ENCODE peak calls at places on chromosomes 1 and 21, in ten cellular contexts. V is SJSA1, L is fibroblast of lung, C is left lung, K is ovary, D is tibial nerve, O is mucosa of descending colon, G is GM23338, P is fibroblast of the aortic adventitia, S is IMR-90. Q is an unnamed sample.

GRCh38 chr21:38289697-38290096 is 32.9 kb downstream of the KCNJ15 start:
- DNase-seq in V (peak), L (peak), C (peak), K (no peak), D (peak), O (no peak), G (no peak), P (peak), S (peak), Q (no peak)

GRCh38 chr1:91871994-91872393 is 14.0 kb downstream of the TGFBR3 start:
- DNase-seq in V (no peak), L (peak), C (no peak), K (no peak), D (no peak), O (no peak), G (no peak), P (peak), S (peak), Q (no peak)

GRCh38 chr1:201826830-201827229 is 2.1 kb upstream of the IPO9 start:
- DNase-seq in V (no peak), L (peak), C (no peak), K (no peak), D (no peak), O (no peak), G (peak), P (no peak), S (peak), Q (no peak)

GRCh38 chr1:89607888-89608626 is 24.9 kb upstream of the LRRC8C start:
- DNase-seq in V (peak), L (peak), C (no peak), K (no peak), D (no peak), O (no peak), G (no peak), P (no peak), S (peak), Q (peak)

GRCh38 chr1:8348777-8349472 is 31.0 kb downstream of the SLC45A1 start:
- DNase-seq in V (peak), L (peak), C (no peak), K (peak), D (peak), O (peak), G (peak), P (peak), S (peak), Q (peak)

GRCh38 chr1:64538389-64538788 is 68.5 kb downstream of the CACHD1 start:
- DNase-seq in V (no peak), L (no peak), C (no peak), K (no peak), D (no peak), O (no peak), G (no peak), P (no peak), S (no peak), Q (no peak)

GRCh38 chr1:34896612-34897011 is 32.8 kb downstream of the DLGAP3 start:
- DNase-seq in V (no peak), L (no peak), C (no peak), K (no peak), D (no peak), O (no peak), G (no peak), P (peak), S (no peak), Q (no peak)

GRCh38 chr21:42765656-42766055 is 112.2 kb downstream of the PDE9A start:
- DNase-seq in V (no peak), L (no peak), C (no peak), K (no peak), D (no peak), O (no peak), G (no peak), P (no peak), S (no peak), Q (no peak)

GRCh38 chr1:42013881-42014470 is 95.3 kb upstream of the HIVEP3 start:
- DNase-seq in V (no peak), L (peak), C (no peak), K (no peak), D (peak), O (no peak), G (no peak), P (no peak), S (no peak), Q (no peak)

GRCh38 chr1:245986404-245987221 is 520.5 kb downstream of the SMYD3 start:
- DNase-seq in V (peak), L (peak), C (no peak), K (no peak), D (no peak), O (peak), G (no peak), P (peak), S (peak), Q (no peak)

GRCh38 chr21:42532466-42533181 is 19.0 kb downstream of the SLC37A1 start:
- DNase-seq in V (no peak), L (peak), C (peak), K (no peak), D (peak), O (peak), G (no peak), P (no peak), S (peak), Q (no peak)

GRCh38 chr1:244012232-244012631 is 38.9 kb upstream of the ZBTB18 start:
- DNase-seq in V (peak), L (peak), C (no peak), K (peak), D (no peak), O (no peak), G (peak), P (peak), S (peak), Q (no peak)

GRCh38 chr1:7608628-7609295 is 162.3 kb upstream of the VAMP3 start:
- DNase-seq in V (no peak), L (no peak), C (no peak), K (no peak), D (no peak), O (no peak), G (peak), P (no peak), S (peak), Q (no peak)

GRCh38 chr1:245458234-245458633 is 303.4 kb downstream of the KIF26B start:
- DNase-seq in V (no peak), L (no peak), C (no peak), K (no peak), D (no peak), O (no peak), G (no peak), P (no peak), S (no peak), Q (no peak)

GRCh38 chr1:19367584-19368041 is 55.5 kb downstream of the SLC66A1 start:
- DNase-seq in V (no peak), L (no peak), C (no peak), K (no peak), D (no peak), O (no peak), G (no peak), P (no peak), S (no peak), Q (no peak)

GRCh38 chr1:91804546-91805023 is 81.4 kb downstream of the TGFBR3 start:
- DNase-seq in V (peak), L (peak), C (no peak), K (no peak), D (no peak), O (no peak), G (no peak), P (no peak), S (no peak), Q (peak)

GRCh38 chr1:27301052-27301422 is 20.9 kb upstream of the TMEM222 start:
- DNase-seq in V (no peak), L (no peak), C (no peak), K (no peak), D (no peak), O (no peak), G (no peak), P (no peak), S (no peak), Q (no peak)

GRCh38 chr1:198970919-198971318 is 332.1 kb downstream of the PTPRC start:
- DNase-seq in V (no peak), L (peak), C (no peak), K (no peak), D (no peak), O (no peak), G (no peak), P (peak), S (peak), Q (no peak)

GRCh38 chr1:235888119-235888643 is 21.5 kb upstream of the LYST start:
- DNase-seq in V (no peak), L (no peak), C (no peak), K (no peak), D (no peak), O (peak), G (no peak), P (no peak), S (no peak), Q (no peak)

GRCh38 chr1:32151319-32151787 is 28.1 kb upstream of the TXLNA start:
- DNase-seq in V (peak), L (peak), C (no peak), K (no peak), D (no peak), O (no peak), G (no peak), P (peak), S (peak), Q (no peak)

GRCh38 chr1:153652795-153653507 is 5.6 kb upstream of the SNAPIN start:
- DNase-seq in V (no peak), L (peak), C (no peak), K (no peak), D (no peak), O (no peak), G (no peak), P (peak), S (peak), Q (no peak)

GRCh38 chr1:156118175-156118868 is 3.8 kb downstream of the LMNA start:
- DNase-seq in V (no peak), L (no peak), C (peak), K (peak), D (no peak), O (peak), G (no peak), P (no peak), S (no peak), Q (no peak)
- H3K4me3 ChIP-seq in V (no peak), L (peak), C (peak), K (peak), D (peak), O (no peak), G (no peak), P (peak), S (peak), Q (no peak)

DNA sequence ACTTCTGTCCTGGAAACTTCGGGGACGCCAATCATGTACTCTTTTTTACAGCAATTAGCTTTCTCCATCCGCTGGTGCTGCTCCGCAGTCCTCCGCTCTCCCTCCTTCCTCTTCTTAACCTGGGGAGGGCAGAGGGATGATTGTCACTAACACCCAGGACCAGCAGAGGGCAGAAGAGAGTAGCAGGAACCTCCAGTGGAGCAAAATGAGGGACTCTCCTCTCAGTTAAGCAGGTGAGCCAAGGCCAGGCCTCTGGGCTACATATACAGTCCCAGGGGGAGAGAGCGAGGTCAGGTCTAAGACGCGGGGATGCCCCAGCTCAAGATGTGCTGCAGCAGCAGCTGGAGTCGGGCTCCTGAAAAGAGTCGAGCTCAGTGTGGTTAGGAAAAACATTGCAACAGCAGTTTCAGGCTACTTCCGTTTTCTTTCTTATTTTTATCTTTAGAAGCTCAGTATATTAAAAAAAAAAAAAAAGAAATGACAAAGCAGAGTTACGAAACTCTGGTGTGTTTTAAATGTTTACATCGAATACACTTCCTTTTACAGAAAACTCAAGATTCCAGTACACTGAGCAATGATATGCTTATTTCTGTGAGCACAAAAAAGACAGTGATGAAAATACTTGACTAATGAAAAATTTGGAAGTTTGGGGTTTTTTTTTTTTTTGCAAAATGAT is 25.7 kb upstream of the NLRP3 start:
- DNase-seq in V (peak), L (peak), C (peak), K (peak), D (peak), O (peak), G (peak), P (peak), S (peak), Q (peak)
- H3K4me3 ChIP-seq in V (no peak), L (no peak), C (peak), K (no peak), D (no peak), O (no peak), G (no peak), P (peak), S (peak), Q (no peak)

GRCh38 chr21:35399002-35399401 is 349.9 kb upstream of the RUNX1 start:
- DNase-seq in V (peak), L (no peak), C (no peak), K (no peak), D (no peak), O (no peak), G (no peak), P (no peak), S (no peak), Q (no peak)
- H3K4me3 ChIP-seq in V (no peak), L (no peak), C (no peak), K (no peak), D (no peak), O (no peak), G (no peak), P (no peak), S (no peak), Q (no peak)

GRCh38 chr1:160733933-160734332 is 5.1 kb upstream of the SLAMF7 start:
- DNase-seq in V (no peak), L (no peak), C (no peak), K (no peak), D (no peak), O (no peak), G (no peak), P (no peak), S (no peak), Q (no peak)
- H3K4me3 ChIP-seq in V (no peak), L (no peak), C (no peak), K (no peak), D (no peak), O (no peak), G (no peak), P (no peak), S (no peak), Q (no peak)

DNA sequence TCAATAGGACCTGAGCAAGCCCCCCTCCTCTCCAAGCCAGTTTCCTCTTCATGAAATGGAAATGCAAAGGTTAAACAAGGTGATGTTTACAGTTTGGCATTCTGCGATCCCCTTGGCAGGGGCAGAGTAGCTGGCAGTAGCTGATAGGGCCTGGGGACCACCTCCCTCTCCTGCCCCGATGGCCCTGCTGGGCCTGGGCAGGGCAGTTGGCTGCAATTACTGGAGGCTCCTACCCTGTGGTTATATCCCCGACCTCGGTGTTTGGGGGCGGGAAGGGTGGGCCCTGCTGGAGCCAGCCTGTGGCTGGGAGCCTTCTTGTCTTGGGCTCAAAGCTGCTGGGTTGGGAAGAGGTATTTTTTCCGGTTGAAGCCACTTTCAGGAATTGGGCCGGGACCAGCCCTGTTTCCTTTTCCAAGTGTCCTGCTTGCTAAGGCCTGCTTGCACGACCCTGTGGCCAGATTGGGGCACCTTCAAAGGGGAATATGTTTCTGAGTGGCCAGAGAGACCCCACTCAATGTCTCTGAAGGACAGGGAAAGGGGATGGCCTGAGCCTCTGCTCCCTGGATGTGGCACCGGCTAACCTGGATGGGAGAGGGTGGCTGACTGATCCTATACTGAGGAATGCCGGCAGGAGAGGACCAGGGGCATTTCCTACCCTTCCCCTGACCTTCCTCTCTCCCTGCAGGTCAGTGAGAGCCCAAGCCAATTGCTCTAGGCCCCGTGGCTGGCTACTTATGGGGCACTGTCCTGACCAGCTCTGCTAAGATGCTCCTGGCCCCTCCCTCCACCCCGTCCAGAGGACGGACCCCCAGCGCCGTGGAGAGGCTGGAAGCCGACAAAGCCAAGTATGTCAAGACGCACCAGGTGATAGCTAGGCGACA is 1.9 kb downstream of the FAM110D start:
- DNase-seq in V (no peak), L (no peak), C (no peak), K (no peak), D (no peak), O (no peak), G (peak), P (no peak), S (no peak), Q (no peak)
- H3K4me3 ChIP-seq in V (no peak), L (no peak), C (peak), K (peak), D (peak), O (no peak), G (peak), P (no peak), S (peak), Q (no peak)

DNA sequence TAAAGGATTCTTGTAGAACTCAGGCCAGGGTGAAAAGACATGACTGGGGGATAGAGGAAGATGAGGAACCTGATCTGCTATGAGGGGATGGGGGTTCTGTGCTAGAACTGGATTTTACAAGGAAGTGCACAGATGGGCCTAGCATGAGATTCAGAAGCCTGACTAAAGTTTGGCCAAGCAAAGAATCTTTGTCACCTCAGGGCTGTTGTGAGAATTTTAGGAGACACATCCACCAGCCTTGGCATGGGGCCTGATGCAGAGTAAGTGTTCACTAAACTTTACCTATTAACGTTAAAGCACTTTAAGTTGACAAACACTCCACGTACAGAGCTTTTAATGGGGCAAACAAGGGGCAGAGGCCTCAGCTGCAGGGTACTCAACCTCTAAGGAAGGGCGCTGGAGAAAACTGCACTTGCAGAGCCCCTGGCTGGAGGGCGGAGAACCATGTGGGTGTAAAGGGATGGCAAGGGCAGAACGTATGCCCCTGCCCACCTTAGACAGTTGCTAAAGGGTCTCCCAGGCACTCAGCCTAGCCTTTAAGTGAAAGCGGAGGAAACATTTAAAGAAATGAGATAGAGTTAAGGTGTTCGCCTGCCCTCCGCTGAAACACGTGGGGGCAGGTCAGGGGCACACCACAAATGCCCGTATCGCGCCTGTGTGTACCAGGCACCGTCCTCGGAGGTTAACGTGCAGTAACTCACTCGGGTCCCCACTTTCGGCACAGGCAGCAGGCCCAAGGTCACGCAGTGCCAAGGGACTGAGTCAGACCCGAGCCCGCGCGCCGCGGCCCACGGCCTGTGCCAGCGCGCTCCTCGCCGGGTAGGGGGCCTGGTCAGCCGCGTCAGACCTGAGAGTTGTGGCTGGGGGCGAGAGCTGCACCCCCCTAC is 990 bp upstream of the MRPS6 start:
- DNase-seq in V (no peak), L (no peak), C (no peak), K (no peak), D (peak), O (peak), G (no peak), P (no peak), S (no peak), Q (no peak)
- H3K4me3 ChIP-seq in V (peak), L (peak), C (peak), K (peak), D (peak), O (peak), G (peak), P (peak), S (peak), Q (peak)

DNA sequence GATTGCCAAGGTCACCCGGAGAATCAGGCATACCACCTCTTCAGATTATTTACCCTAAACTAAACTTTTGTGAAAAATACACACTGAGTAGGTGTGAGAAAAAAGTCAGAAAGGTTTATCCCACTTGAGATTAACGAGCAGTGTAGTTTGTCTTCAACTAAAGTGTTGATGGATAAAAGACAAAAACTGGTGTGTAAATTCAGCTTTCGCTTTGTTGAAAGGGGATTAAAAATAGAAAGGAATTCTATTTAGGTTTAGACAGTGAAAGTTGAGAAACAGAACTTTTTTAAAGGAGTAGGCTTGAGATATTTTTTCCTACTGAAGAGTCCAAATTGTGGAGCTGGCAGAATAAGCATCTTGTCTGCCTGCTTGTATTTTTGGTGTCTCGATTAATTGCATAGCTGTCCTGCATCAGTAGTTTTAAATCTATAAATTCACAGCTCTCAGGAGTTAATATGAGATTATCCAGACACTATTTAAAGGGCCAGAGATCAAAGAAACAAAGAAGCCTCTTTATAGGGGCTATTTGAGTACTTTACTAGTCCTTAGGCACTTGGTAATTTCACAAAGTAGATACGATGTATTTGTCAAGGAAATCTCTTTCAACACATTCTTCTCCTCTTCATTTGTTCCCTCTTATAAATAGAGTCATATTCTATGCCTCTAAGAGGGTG is 46.7 kb upstream of the RABGAP1L start:
- DNase-seq in V (no peak), L (no peak), C (no peak), K (no peak), D (no peak), O (no peak), G (no peak), P (peak), S (no peak), Q (no peak)
- H3K4me3 ChIP-seq in V (no peak), L (no peak), C (no peak), K (no peak), D (no peak), O (no peak), G (no peak), P (no peak), S (no peak), Q (no peak)